ENCODE peak calls at places on chromosomes 4 and X, in seven cellular contexts. G, V, A, L, E, Z and M are unnamed samples.

GRCh38 chr4:81724925-81725329 is 253.2 kb upstream of the RASGEF1B start:
- DNase-seq in G (peak), V (peak), A (no peak), L (peak), E (no peak), Z (no peak), M (peak)

GRCh38 chrX:112113460-112113859 is 30.9 kb upstream of the TRPC5 start:
- DNase-seq in G (no peak), V (no peak), A (no peak), L (no peak), E (no peak), Z (no peak), M (no peak)

GRCh38 chr4:158347596-158347995 is 137.3 kb downstream of the TMEM144 start:
- DNase-seq in G (peak), V (no peak), A (no peak), L (no peak), E (no peak), Z (no peak), M (no peak)

GRCh38 chr4:48858130-48858529 is 27.2 kb downstream of the OCIAD1 start:
- DNase-seq in G (peak), V (no peak), A (no peak), L (no peak), E (peak), Z (no peak), M (no peak)

GRCh38 chr4:40003986-40004385 is 26.3 kb upstream of the PDS5A start:
- DNase-seq in G (peak), V (no peak), A (no peak), L (peak), E (peak), Z (no peak), M (no peak)

GRCh38 chr4:24188459-24188858 is 298.6 kb upstream of the PPARGC1A start:
- DNase-seq in G (no peak), V (no peak), A (no peak), L (no peak), E (no peak), Z (no peak), M (no peak)

GRCh38 chr4:118740869-118741268 is 55.7 kb downstream of the METTL14 start:
- DNase-seq in G (peak), V (no peak), A (no peak), L (no peak), E (peak), Z (no peak), M (no peak)

GRCh38 chr4:111228396-111228795 is 605.5 kb upstream of the PITX2 start:
- DNase-seq in G (no peak), V (no peak), A (no peak), L (no peak), E (no peak), Z (no peak), M (no peak)

GRCh38 chr4:6011686-6012085 is 6.5 kb downstream of the C4orf50 start:
- DNase-seq in G (no peak), V (no peak), A (no peak), L (no peak), E (no peak), Z (peak), M (no peak)

GRCh38 chrX:148049441-148049840 is 68.3 kb downstream of the FMR1NB start:
- DNase-seq in G (peak), V (no peak), A (no peak), L (peak), E (peak), Z (no peak), M (no peak)

GRCh38 chr4:8652181-8653078 is 59.9 kb downstream of the CPZ start:
- DNase-seq in G (no peak), V (no peak), A (peak), L (no peak), E (no peak), Z (no peak), M (peak)

GRCh38 chr4:20193522-20193902 is 58.2 kb upstream of the SLIT2 start:
- DNase-seq in G (peak), V (no peak), A (no peak), L (no peak), E (no peak), Z (no peak), M (no peak)

GRCh38 chr4:123671633-123672404 is 275.2 kb downstream of the SPRY1 start:
- DNase-seq in G (no peak), V (no peak), A (no peak), L (peak), E (no peak), Z (no peak), M (no peak)

GRCh38 chrX:106932492-106932923 is 12.3 kb downstream of the CLDN2 start:
- DNase-seq in G (peak), V (no peak), A (no peak), L (no peak), E (no peak), Z (no peak), M (no peak)

GRCh38 chrX:50068293-50068568 is 132.6 kb downstream of the AKAP4 start:
- DNase-seq in G (no peak), V (no peak), A (no peak), L (no peak), E (no peak), Z (no peak), M (no peak)

GRCh38 chrX:109578916-109579315 is 42.3 kb downstream of the NXT2 start:
- DNase-seq in G (no peak), V (no peak), A (no peak), L (no peak), E (no peak), Z (no peak), M (no peak)

GRCh38 chrX:123263246-123263757 is 79.2 kb downstream of the GRIA3 start:
- DNase-seq in G (no peak), V (no peak), A (no peak), L (no peak), E (no peak), Z (no peak), M (no peak)

GRCh38 chrX:38618152-38618551 is 56.8 kb downstream of the TSPAN7 start:
- DNase-seq in G (no peak), V (no peak), A (no peak), L (no peak), E (peak), Z (no peak), M (no peak)

GRCh38 chrX:19388741-19389140 is 45.0 kb downstream of the PDHA1 start:
- DNase-seq in G (no peak), V (no peak), A (no peak), L (no peak), E (no peak), Z (no peak), M (no peak)

GRCh38 chrX:119871245-119871598 is 311 bp downstream of the RNF113A start:
- DNase-seq in G (no peak), V (peak), A (no peak), L (no peak), E (peak), Z (no peak), M (no peak)
- TF ChIP-seq CTCF in G (no peak), V (no peak), A (no peak), L (no peak), E (no peak), Z (no peak), M (no peak)

GRCh38 chr4:76213415-76214268 is at the start of gene SCARB2:
- DNase-seq in G (peak), V (peak), A (peak), L (peak), E (peak), Z (peak), M (peak)
- TF ChIP-seq CTCF in G (no peak), V (peak), A (no peak), L (no peak), E (no peak), Z (peak), M (no peak)

DNA sequence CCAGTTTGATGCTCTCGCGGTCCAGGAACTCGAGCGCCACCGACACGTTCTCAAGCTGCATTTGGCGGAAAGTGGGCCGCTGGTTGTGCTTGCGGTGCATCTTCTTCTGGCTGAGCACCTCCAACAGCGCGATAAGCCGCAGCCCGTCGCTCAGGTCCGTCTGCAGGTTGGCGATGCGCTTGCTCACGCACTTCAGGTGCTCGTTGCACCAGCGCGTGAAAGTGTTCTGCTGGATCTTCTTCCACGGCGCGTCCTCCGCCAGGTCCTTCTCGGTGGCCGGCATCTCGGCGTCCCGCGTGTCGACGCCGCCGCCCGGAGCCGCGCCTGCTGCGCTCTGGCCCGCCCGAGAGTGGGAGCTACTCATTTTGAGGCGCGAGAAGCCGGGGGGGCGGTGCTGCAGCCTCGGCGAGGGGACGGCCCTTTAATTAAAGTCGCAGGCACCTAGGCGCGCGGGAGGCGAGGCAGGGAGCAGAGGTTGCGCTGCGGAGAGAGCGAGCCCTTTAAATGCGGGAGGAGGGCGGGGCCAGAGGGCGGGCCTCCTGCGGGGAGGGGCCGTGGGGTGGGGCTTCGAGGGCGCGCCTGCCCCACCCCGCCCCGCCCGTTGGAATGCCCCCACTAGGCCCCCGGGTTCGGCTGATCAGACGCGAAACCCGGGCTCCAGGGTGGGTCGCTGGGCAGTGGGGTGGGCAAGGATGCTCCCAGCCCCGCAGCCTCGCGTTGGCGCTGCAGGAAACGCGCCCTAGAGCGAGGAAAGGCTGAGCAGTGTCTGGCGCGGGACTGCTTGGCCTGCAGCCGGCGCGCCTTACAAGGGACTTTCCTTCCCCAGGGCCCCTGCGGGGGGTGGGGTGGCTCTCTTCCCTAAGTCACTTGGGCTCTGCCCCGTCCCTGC is 3.3 kb downstream of the FLNA start:
- DNase-seq in G (peak), V (peak), A (peak), L (peak), E (peak), Z (peak), M (peak)
- TF ChIP-seq CTCF in G (no peak), V (no peak), A (no peak), L (no peak), E (no peak), Z (peak), M (no peak)

DNA sequence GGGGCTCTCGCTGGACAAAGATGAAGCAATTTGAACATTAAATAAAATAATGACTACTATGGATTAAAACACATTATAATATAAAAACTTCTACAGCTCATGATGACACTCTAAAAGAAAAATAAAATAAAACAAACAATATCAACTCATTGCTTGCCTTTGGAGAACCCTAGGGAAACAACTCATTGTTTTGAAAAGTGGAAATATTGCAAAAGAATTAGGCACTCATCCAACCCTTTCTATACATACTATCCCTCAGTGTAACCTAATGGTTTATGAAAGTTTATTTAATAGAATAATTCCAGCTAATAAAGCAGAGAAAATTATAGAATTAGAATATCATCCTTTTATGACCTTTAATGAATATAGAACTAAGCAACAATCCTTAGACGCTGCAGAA is 718 bp downstream of the RAB40A start:
- DNase-seq in G (peak), V (no peak), A (no peak), L (no peak), E (no peak), Z (no peak), M (no peak)
- TF ChIP-seq CTCF in G (no peak), V (no peak), A (no peak), L (no peak), E (no peak), Z (no peak), M (no peak)

GRCh38 chrX:153494061-153494460 is 719 bp upstream of the BGN start:
- DNase-seq in G (peak), V (peak), A (no peak), L (no peak), E (no peak), Z (no peak), M (no peak)

GRCh38 chrX:153493085-153493484 is 1.7 kb upstream of the BGN start:
- DNase-seq in G (no peak), V (no peak), A (no peak), L (no peak), E (no peak), Z (no peak), M (no peak)

GRCh38 chrX:153495903-153496629 is 1.3 kb downstream of the BGN start:
- DNase-seq in G (no peak), V (no peak), A (no peak), L (no peak), E (no peak), Z (no peak), M (no peak)

GRCh38 chrX:153495362-153495751 is 577 bp downstream of the BGN start:
- DNase-seq in G (no peak), V (peak), A (no peak), L (no peak), E (no peak), Z (no peak), M (no peak)

GRCh38 chrX:153494541-153495361 is at the start of gene BGN:
- DNase-seq in G (peak), V (peak), A (peak), L (no peak), E (no peak), Z (no peak), M (no peak)
- TF ChIP-seq CTCF in G (peak), V (peak), A (no peak), L (no peak), E (no peak), Z (no peak), M (no peak)

DNA sequence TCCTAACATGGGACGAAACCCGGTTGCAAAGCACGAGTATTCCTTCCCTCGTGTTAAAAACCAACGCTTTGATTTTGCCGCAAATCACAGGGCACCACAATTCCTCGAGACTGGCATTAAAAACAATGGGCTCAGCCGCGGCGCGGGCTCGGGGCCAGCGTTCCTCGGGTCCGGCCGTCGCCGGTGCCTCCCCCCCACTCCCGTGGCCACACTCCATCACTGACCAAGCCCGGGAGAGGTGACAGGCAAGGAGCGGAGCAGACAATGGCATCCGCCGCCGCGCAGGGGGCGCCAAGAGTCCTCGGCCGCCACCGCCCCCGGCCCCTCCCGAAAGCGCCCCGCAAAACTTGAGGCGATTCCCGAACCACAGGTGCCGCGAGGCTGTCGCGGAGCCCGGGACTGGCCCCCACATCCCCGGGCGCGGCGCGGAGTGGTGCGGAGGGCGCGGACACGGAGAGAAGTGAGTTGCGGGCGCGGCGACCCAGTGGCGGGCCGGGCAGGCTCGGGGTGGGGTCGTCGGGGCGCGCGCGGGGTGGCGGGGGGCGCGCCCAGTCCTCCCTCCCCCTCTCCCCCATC is 445 bp downstream of the AP1S2 start:
- DNase-seq in G (peak), V (peak), A (peak), L (peak), E (peak), Z (peak), M (peak)
- TF ChIP-seq CTCF in G (no peak), V (no peak), A (no peak), L (peak), E (peak), Z (no peak), M (no peak)

GRCh38 chr4:99201687-99202086 is 17.4 kb downstream of the ADH6 start:
- DNase-seq in G (peak), V (no peak), A (no peak), L (no peak), E (no peak), Z (no peak), M (no peak)
- TF ChIP-seq CTCF in G (peak), V (peak), A (no peak), L (no peak), E (no peak), Z (peak), M (no peak)

GRCh38 chr4:75490155-75490554 is 24.0 kb downstream of the RCHY1 start:
- DNase-seq in G (peak), V (no peak), A (no peak), L (no peak), E (peak), Z (no peak), M (no peak)
- TF ChIP-seq CTCF in G (peak), V (peak), A (peak), L (no peak), E (no peak), Z (peak), M (peak)